ENCODE peak calls at places on chromosomes 1 and 21, in nine cellular contexts. C is choroid plexus epithelial cell, Q is AG09309, P is pancreas, I is uterus, Y is AG10803, W is fibroblast of lung, B is WTC11, V is Panc1. E is an unnamed sample.

GRCh38 chr1:61215676-61216289 is 133.4 kb downstream of the NFIA start:
- DNase-seq in C (no peak), W (no peak), V (no peak), Q (no peak), Y (no peak), I (no peak), B (no peak), P (no peak), E (peak)

GRCh38 chr1:26833432-26834405 is 7.2 kb downstream of the ZDHHC18 start:
- DNase-seq in W (no peak), Y (no peak), B (no peak), Q (no peak), C (peak), V (no peak), I (no peak), P (no peak), E (no peak)

GRCh38 chr1:210438928-210439841 is 110.5 kb downstream of the HHAT start:
- DNase-seq in Y (peak), I (no peak), W (peak), P (no peak), C (peak), Q (peak), B (no peak), V (no peak), E (no peak)

GRCh38 chr1:184771190-184771691 is 16.6 kb upstream of the EDEM3 start:
- DNase-seq in V (no peak), Q (no peak), W (no peak), B (no peak), I (no peak), Y (no peak), C (no peak), P (no peak), E (no peak)

GRCh38 chr1:94069649-94070285 is 51.2 kb downstream of the ABCA4 start:
- DNase-seq in Q (no peak), V (no peak), P (no peak), W (no peak), C (peak), I (no peak), B (no peak), Y (peak), E (no peak)

GRCh38 chr1:25065246-25066238 is 135.5 kb upstream of the RUNX3 start:
- DNase-seq in I (no peak), C (peak), Q (no peak), V (no peak), W (peak), Y (peak), P (no peak), B (no peak), E (no peak)

GRCh38 chr1:3219005-3219724 is 150.2 kb downstream of the PRDM16 start:
- DNase-seq in V (no peak), B (no peak), C (peak), P (peak), Y (peak), W (peak), Q (peak), I (no peak), E (peak)

GRCh38 chr1:161885013-161885412 is 118.9 kb downstream of the ATF6 start:
- DNase-seq in C (peak), P (no peak), Y (peak), B (no peak), V (no peak), Q (peak), W (peak), I (peak), E (peak)

GRCh38 chr1:226886142-226886901 is 15.9 kb downstream of the PSEN2 start:
- DNase-seq in Y (no peak), I (no peak), Q (no peak), W (no peak), B (no peak), V (no peak), C (no peak), P (no peak), E (no peak)

GRCh38 chr1:94614980-94615379 is 73.4 kb upstream of the F3 start:
- DNase-seq in C (peak), Y (no peak), B (no peak), W (no peak), Q (no peak), V (no peak), P (no peak), I (no peak), E (no peak)

GRCh38 chr1:187027259-187027658 is 198.5 kb downstream of the PLA2G4A start:
- DNase-seq in W (no peak), Q (no peak), C (no peak), V (no peak), Y (no peak), I (no peak), P (no peak), B (no peak), E (no peak)

GRCh38 chr1:88877911-88878310 is 13.5 kb downstream of the GTF2B start:
- DNase-seq in B (no peak), W (no peak), I (no peak), C (no peak), V (no peak), P (no peak), Q (no peak), Y (no peak), E (no peak)

GRCh38 chr1:99707535-99708142 is 58.8 kb downstream of the FRRS1 start:
- DNase-seq in Y (peak), B (peak), C (peak), W (peak), P (peak), I (peak), V (peak), Q (peak), E (peak)

GRCh38 chr21:17436626-17437111 is 76.2 kb upstream of the CXADR start:
- DNase-seq in Y (no peak), I (no peak), W (no peak), Q (no peak), P (no peak), C (peak), B (no peak), V (no peak), E (no peak)

GRCh38 chr1:78716186-78716585 is 66.6 kb downstream of the IFI44 start:
- DNase-seq in C (peak), B (no peak), Q (peak), W (peak), P (no peak), I (no peak), Y (peak), V (no peak), E (no peak)

GRCh38 chr1:110390692-110391232 is at the start of gene SLC16A4:
- DNase-seq in W (peak), Y (peak), C (peak), V (no peak), Q (no peak), I (no peak), B (no peak), P (no peak), E (no peak)

GRCh38 chr1:156281281-156282142 is 1.1 kb downstream of the SMG5 start:
- DNase-seq in C (peak), I (no peak), B (no peak), Y (peak), W (peak), P (no peak), V (no peak), Q (no peak), E (peak)

GRCh38 chr1:80657707-80658106 is 1143.0 kb upstream of the ADGRL2 start:
- DNase-seq in B (no peak), W (no peak), Q (no peak), C (no peak), V (no peak), Y (no peak), P (no peak), I (no peak), E (no peak)

GRCh38 chr1:189424746-189425331 is 1052.8 kb downstream of the BRINP3 start:
- DNase-seq in B (no peak), Y (no peak), Q (no peak), W (peak), I (no peak), P (no peak), C (peak), V (no peak), E (no peak)

GRCh38 chr1:145849356-145850165 is 4.1 kb downstream of the NUDT17 start:
- DNase-seq in C (peak), I (no peak), Q (no peak), W (peak), B (peak), V (no peak), Y (peak), P (no peak), E (no peak)

GRCh38 chr1:158830904-158831507 is at the start of gene MNDA:
- DNase-seq in V (no peak), P (no peak), Y (no peak), I (no peak), B (no peak), W (no peak), Q (no peak), C (no peak), E (no peak)

GRCh38 chr1:232925421-232926202 is 24.8 kb upstream of the NTPCR start:
- DNase-seq in I (no peak), V (no peak), Q (no peak), B (no peak), C (no peak), W (no peak), Y (peak), P (no peak), E (no peak)

GRCh38 chr1:223828162-223828848 is 17.4 kb downstream of the TP53BP2 start:
- DNase-seq in I (no peak), W (no peak), Q (no peak), P (no peak), Y (no peak), C (no peak), V (no peak), B (no peak), E (no peak)

GRCh38 chr1:156582388-156583022 is 3.0 kb downstream of the TTC24 start:
- DNase-seq in C (no peak), P (no peak), B (no peak), Y (no peak), V (no peak), I (no peak), W (no peak), Q (no peak), E (no peak)

GRCh38 chr1:198238121-198238520 is 81.3 kb downstream of the NEK7 start:
- DNase-seq in C (no peak), Y (no peak), W (no peak), Q (no peak), V (no peak), B (no peak), P (peak), I (no peak), E (no peak)

GRCh38 chr21:42574234-42575027 is 60.8 kb downstream of the SLC37A1 start:
- DNase-seq in B (peak), C (peak), W (peak), I (peak), V (no peak), Q (no peak), Y (peak), P (peak), E (peak)
- TF ChIP-seq CTCF in B (no peak), C (peak), W (peak), I (no peak), V (no peak), Q (peak), Y (peak), P (no peak), E (no peak)

GRCh38 chr1:211606914-211607751 is 28.2 kb upstream of the SLC30A1 start:
- DNase-seq in Y (no peak), W (peak), C (peak), P (no peak), B (no peak), Q (no peak), V (no peak), I (no peak), E (no peak)

GRCh38 chr1:211610779-211611556 is 32.0 kb upstream of the SLC30A1 start:
- DNase-seq in C (no peak), Q (no peak), P (no peak), B (no peak), V (no peak), Y (peak), W (peak), I (peak), E (no peak)

GRCh38 chr1:211611818-211612217 is 32.9 kb upstream of the SLC30A1 start:
- DNase-seq in I (no peak), V (no peak), Y (no peak), C (no peak), P (no peak), W (no peak), B (no peak), Q (no peak), E (no peak)

GRCh38 chr1:211607752-211608478 is 29.0 kb upstream of the SLC30A1 start:
- DNase-seq in Y (no peak), I (no peak), B (no peak), W (no peak), C (no peak), Q (no peak), P (no peak), V (no peak), E (no peak)

DNA sequence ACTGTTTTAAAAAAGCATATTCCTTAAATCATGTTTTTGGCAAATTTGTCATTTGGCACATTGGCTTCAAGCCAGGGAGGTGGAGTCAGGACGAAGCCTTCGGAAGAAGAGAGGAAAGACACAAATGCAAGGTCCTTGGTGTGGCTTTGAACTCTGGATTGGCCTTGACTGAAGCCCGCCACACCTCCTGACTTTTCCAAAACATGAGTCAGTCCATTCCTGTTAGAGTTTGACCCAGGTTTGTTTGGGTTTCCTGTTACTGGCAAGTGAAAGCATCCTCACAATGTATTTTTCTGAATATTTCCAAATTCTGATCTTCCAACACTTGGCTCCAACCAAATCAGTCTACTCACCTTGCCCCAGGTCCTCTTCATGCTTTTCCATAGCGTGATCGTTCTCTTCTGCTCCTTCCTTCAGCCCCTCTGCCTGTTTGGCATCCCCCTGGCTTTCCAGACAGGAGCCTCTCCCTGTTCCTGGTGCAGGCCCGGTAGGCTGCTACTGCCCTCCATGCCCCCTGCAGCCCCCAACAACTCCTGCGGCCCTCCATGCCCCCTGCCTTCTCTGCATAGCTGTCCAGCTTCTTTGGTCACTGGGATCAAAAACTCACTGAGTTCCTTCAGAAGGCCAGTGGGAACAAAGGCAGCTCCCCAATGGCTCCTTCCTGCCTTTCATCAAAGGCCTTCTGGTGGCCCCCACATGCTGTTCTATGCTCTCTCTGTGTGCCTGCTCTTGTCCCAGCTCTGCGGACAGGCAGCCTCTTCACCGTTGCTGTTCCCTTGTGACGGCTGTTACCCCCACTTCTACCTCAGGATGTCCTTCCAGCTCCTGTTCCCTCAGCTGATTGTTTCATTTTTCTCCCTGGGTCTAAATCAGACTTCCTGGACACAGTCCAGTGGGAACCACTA is 30.4 kb upstream of the SLC30A1 start:
- DNase-seq in W (peak), C (peak), Y (no peak), I (no peak), P (no peak), B (no peak), V (no peak), Q (no peak), E (no peak)
- TF ChIP-seq CTCF in W (no peak), C (no peak), Y (no peak), I (no peak), P (no peak), B (no peak), V (no peak), Q (no peak), E (no peak)

DNA sequence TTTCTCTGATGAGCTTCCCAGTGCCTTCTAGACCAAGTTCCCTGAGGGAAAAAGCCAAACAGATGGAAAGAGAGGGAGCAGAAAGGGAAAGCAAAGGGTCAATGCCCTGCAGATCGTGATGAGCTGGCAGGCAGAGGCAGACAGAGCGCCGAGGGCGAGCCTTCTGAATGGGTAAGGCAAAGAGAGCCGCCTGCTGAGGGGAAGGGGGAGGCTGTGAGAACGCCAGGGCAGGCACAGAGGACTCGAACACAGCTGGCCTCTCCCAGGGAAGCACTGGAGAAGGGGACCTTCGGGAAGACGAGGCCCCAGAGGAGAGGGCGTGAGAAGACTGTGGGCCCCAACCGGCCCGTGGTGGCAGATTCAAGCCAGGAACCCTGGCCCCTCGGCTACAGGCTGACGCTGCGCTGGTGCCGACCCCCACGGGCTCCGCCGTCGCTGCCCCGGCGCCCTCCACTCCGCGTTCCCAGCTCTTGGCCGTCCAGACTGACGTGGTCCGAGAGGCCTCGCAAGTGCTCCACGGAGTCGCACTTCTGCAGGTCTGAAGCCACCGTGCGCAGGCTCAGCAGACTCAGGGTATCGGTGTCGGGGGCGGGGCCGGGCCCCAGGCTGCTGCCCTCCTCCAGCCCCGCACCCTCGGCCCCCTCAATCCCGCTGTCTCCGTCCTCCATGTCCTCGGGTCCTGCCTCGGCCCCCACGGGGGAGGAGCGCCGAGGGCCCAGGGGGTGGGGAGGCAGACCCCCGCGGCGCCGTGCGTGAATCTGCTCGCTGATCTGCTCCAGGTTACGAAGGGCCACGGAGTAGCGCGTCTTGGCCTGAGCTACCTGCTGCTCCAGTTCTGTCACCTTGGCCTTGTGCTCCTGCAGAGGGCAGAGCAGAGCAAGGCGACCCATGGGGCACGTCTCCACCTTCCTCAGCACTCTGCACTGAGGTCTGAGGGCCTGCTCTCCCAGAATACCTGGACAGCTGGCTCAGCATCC is 13.9 kb downstream of the SH3BP5L start:
- DNase-seq in P (no peak), I (no peak), C (no peak), W (no peak), Y (no peak), Q (no peak), V (no peak), B (peak), E (no peak)
- TF ChIP-seq CTCF in P (no peak), I (no peak), C (peak), W (no peak), Y (no peak), Q (no peak), V (no peak), B (no peak), E (no peak)

DNA sequence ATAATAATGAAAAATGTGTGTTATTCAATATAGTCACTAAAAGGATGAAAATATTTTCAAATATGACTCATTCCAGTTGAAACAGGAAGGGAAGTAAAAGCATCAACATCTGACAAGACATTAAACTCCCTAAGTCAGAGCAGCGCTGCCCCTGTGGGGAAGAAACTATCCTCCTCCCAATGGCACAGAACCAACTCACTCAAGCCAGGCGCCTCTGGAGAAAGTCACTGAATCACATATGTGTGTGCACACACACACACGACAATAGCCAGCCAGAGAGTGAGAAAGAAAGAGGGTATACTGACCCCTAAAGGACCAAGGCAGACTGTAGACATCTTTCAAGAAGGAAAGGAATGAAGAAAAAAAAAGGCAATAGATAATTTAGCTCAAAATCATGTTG is 126.9 kb downstream of the SETD4 start:
- DNase-seq in C (peak), B (no peak), Q (peak), P (peak), V (no peak), Y (peak), W (peak), I (peak), E (no peak)
- TF ChIP-seq CTCF in C (peak), B (no peak), Q (peak), P (no peak), V (no peak), Y (peak), W (peak), I (peak), E (no peak)

DNA sequence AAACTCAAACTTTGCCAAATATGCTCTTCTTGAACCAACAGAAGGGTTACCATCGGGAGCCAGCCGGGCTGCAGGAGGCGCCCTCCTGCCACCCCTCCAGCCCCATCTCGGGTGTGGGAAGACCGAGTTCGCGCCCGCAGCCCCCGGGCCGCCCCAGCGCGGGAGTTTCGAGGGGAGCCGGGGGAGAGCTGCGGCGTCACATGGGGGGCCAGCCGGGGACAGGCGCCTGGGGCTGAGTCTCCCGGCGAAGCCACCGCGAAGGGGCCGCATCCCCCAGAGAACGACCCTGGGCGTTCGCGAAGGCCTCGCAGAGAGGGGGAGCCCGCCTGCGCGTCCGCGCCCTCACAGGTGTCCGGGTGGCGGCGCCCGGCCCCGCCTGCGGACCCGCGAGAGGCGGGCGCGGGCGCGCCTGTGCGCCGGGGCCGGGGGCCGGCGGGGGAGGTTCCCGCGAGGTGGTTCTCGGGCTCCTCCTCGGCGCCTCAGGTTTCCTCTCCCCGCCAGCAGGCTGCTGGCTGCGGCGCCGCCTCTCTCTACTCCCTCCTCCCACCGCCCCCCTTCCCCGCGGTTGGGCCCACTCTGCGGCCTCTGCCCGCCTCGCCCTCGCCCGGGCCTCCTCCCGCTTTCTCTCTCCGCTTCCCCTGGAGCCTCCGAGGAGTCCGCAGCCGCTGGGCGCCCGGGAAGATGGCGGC is at the start of gene RAVER2:
- DNase-seq in Y (peak), I (peak), B (peak), V (no peak), Q (no peak), P (peak), C (peak), W (peak), E (peak)
- TF ChIP-seq CTCF in Y (peak), I (peak), B (no peak), V (peak), Q (peak), P (no peak), C (peak), W (peak), E (peak)

GRCh38 chr1:1361982-1362423 is 3.6 kb upstream of the MXRA8 start:
- DNase-seq in Q (no peak), C (peak), Y (peak), V (no peak), I (peak), B (peak), P (no peak), W (peak), E (no peak)
- TF ChIP-seq CTCF in Q (peak), C (peak), Y (peak), V (no peak), I (no peak), B (no peak), P (no peak), W (peak), E (no peak)